ENCODE peak calls at places on chromosomes 2 and 18, in six cellular contexts. K is GM23338, Q is RWPE2, A is left lung, C is uterus, O is upper lobe of right lung. E is an unnamed sample. For H3K4me1, the result is how much of the 10 kb centered on the place peaks cover.

GRCh38 chr2:123747316-123747715 is 277.8 kb upstream of the CNTNAP5 start:
- DNase-seq in K (no peak), Q (no peak), A (no peak), C (no peak), O (no peak), E (no peak)

GRCh38 chr2:31675485-31675901 is 94.8 kb upstream of the SRD5A2 start:
- DNase-seq in K (peak), Q (no peak), A (no peak), C (no peak), O (no peak), E (no peak)

GRCh38 chr2:232076272-232076671 is 114.8 kb downstream of the DIS3L2 start:
- DNase-seq in K (no peak), Q (no peak), A (no peak), C (no peak), O (no peak), E (no peak)

GRCh38 chr18:36711813-36712444 is 116.9 kb downstream of the TPGS2 start:
- DNase-seq in K (no peak), Q (peak), A (no peak), C (peak), O (no peak), E (peak)

GRCh38 chr2:56985609-56986008 is 801.8 kb downstream of the CCDC85A start:
- DNase-seq in K (no peak), Q (no peak), A (no peak), C (no peak), O (no peak), E (no peak)

GRCh38 chr2:184031402-184032147 is 566.8 kb upstream of the ZNF804A start:
- DNase-seq in K (peak), Q (no peak), A (no peak), C (no peak), O (no peak), E (no peak)

GRCh38 chr2:133569416-133569815 is 1.2 kb upstream of the NCKAP5 start:
- DNase-seq in K (no peak), Q (no peak), A (no peak), C (no peak), O (no peak), E (no peak)

GRCh38 chr2:240605867-240606743 is 19.2 kb upstream of the GPR35 start:
- DNase-seq in K (no peak), Q (no peak), A (no peak), C (no peak), O (peak), E (no peak)

GRCh38 chr2:173734686-173735308 is 230.4 kb downstream of the SP3 start:
- DNase-seq in K (no peak), Q (no peak), A (no peak), C (no peak), O (no peak), E (no peak)

GRCh38 chr2:653645-654425 is 23.4 kb downstream of the TMEM18 start:
- DNase-seq in K (no peak), Q (no peak), A (peak), C (no peak), O (no peak), E (no peak)

GRCh38 chr2:102795641-102796040 is 33.8 kb downstream of the TMEM182 start:
- DNase-seq in K (no peak), Q (no peak), A (no peak), C (no peak), O (no peak), E (no peak)

GRCh38 chr18:12647773-12648172 is 10.1 kb downstream of the SPIRE1 start:
- DNase-seq in K (peak), Q (no peak), A (no peak), C (no peak), O (no peak), E (no peak)

GRCh38 chr18:73691118-73691517 is 456.5 kb downstream of the FBXO15 start:
- DNase-seq in K (no peak), Q (no peak), A (no peak), C (no peak), O (no peak), E (no peak)

GRCh38 chr2:141200191-141200590 is 930.6 kb downstream of the LRP1B start:
- DNase-seq in K (no peak), Q (no peak), A (no peak), C (no peak), O (no peak), E (peak)

GRCh38 chr2:1754461-1755170 is 10.3 kb upstream of the PXDN start:
- DNase-seq in K (no peak), Q (peak), A (no peak), C (no peak), O (no peak), E (no peak)

GRCh38 chr2:159684796-159685195 is 27.5 kb upstream of the MARCHF7 start:
- DNase-seq in K (no peak), Q (no peak), A (no peak), C (no peak), O (no peak), E (peak)

GRCh38 chr2:178331474-178332431 is 119.2 kb downstream of the PRKRA start:
- DNase-seq in K (no peak), Q (no peak), A (no peak), C (no peak), O (no peak), E (peak)

GRCh38 chr18:77165489-77166415 is 33.2 kb upstream of the MBP start:
- DNase-seq in K (no peak), Q (no peak), A (no peak), C (peak), O (no peak), E (no peak)

GRCh38 chr2:26355038-26355995 is 8.7 kb upstream of the ADGRF3 start:
- DNase-seq in K (peak), Q (no peak), A (no peak), C (no peak), O (no peak), E (peak)

GRCh38 chr18:49892148-49892924 is 79.0 kb upstream of the ACAA2 start:
- DNase-seq in K (no peak), Q (no peak), A (no peak), C (no peak), O (peak), E (peak)

GRCh38 chr2:234795974-234796690 is 155.7 kb upstream of the SH3BP4 start:
- DNase-seq in K (no peak), Q (no peak), A (no peak), C (no peak), O (no peak), E (no peak)

GRCh38 chr18:741931-742512 is 29.6 kb upstream of the ENOSF1 start:
- DNase-seq in K (peak), Q (no peak), A (no peak), C (no peak), O (no peak), E (peak)

GRCh38 chr2:234607691-234608090 is 110.8 kb upstream of the ARL4C start:
- DNase-seq in K (no peak), Q (no peak), A (no peak), C (no peak), O (no peak), E (no peak)

GRCh38 chr2:71647346-71647745 is 194.0 kb downstream of the DYSF start:
- DNase-seq in K (no peak), Q (no peak), A (no peak), C (no peak), O (no peak), E (no peak)

GRCh38 chr2:16319425-16320245 is 346.0 kb downstream of the CYRIA start:
- DNase-seq in K (no peak), Q (no peak), A (no peak), C (no peak), O (no peak), E (no peak)

GRCh38 chr2:28404086-28404485 is 11.4 kb downstream of the FOSL2 start:
- DNase-seq in K (no peak), Q (no peak), A (no peak), C (no peak), O (no peak), E (no peak)

GRCh38 chr2:37389984-37390765 is 45.7 kb downstream of the QPCT start:
- DNase-seq in K (peak), Q (no peak), A (no peak), C (peak), O (no peak), E (peak)

GRCh38 chr2:15271941-15272340 is 289.2 kb downstream of the NBAS start:
- DNase-seq in K (no peak), Q (no peak), A (no peak), C (no peak), O (no peak), E (no peak)

GRCh38 chr2:69567157-69567908 is 76.2 kb downstream of the AAK1 start:
- DNase-seq in K (no peak), Q (no peak), A (no peak), C (no peak), O (no peak), E (peak)

GRCh38 chr2:69566669-69567068 is 76.9 kb downstream of the AAK1 start:
- DNase-seq in K (no peak), Q (no peak), A (no peak), C (no peak), O (no peak), E (no peak)

GRCh38 chr2:69563021-69563420 is 80.5 kb downstream of the AAK1 start:
- DNase-seq in K (no peak), Q (no peak), A (no peak), C (no peak), O (no peak), E (no peak)

GRCh38 chr2:69565431-69565839 is 78.1 kb downstream of the AAK1 start:
- DNase-seq in K (peak), Q (no peak), A (peak), C (peak), O (peak), E (no peak)

DNA sequence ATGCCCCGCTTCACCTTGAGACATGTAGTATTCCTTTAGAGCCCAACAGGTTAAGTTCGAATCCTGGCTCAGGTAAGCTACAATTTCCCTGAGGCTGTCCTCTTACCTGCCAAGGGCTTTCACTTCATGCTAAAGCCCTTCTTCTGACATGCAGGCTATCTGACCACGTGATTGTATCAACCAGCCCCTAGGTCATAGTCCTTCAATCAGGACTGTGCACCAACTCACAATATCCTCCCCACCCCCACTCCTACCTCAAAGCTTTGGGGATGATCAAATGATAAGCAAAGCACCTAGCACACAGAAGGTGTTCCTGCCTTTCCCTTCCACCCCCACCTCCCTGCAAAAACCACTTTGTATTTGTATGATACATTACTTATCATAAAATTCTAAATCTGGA is 78.9 kb downstream of the AAK1 start:
- DNase-seq in K (no peak), Q (no peak), A (no peak), C (no peak), O (no peak), E (no peak)
- H3K27ac ChIP-seq in K (no peak), Q (no peak), A (no peak), C (no peak), O (no peak), E (no peak)

GRCh38 chr2:169778421-169778820 is 20.2 kb upstream of the SSB start:
- DNase-seq in K (no peak), Q (no peak), A (no peak), C (no peak), O (no peak), E (no peak)

GRCh38 chr2:169776483-169776802 is 22.2 kb upstream of the SSB start:
- DNase-seq in K (no peak), Q (no peak), A (no peak), C (no peak), O (no peak), E (no peak)

GRCh38 chr2:169775765-169776482 is 22.7 kb upstream of the SSB start:
- DNase-seq in K (no peak), Q (no peak), A (no peak), C (no peak), O (no peak), E (no peak)

GRCh38 chr2:169782513-169782912 is 16.2 kb upstream of the SSB start:
- DNase-seq in K (peak), Q (no peak), A (no peak), C (no peak), O (no peak), E (no peak)

GRCh38 chr2:169781249-169782013 is 17.2 kb upstream of the SSB start:
- DNase-seq in K (no peak), Q (no peak), A (no peak), C (no peak), O (no peak), E (no peak)
- H3K4me1 ChIP-seq in K (under half), Q (under half), A (under half), C (under half), O (under half), E (under half)

GRCh38 chr2:65432227-65433190 is at the start of gene SPRED2:
- DNase-seq in K (peak), Q (peak), A (peak), C (peak), O (peak), E (peak)

GRCh38 chr2:65427536-65427935 is 4.9 kb downstream of the SPRED2 start:
- DNase-seq in K (no peak), Q (no peak), A (no peak), C (no peak), O (no peak), E (no peak)

GRCh38 chr2:65429799-65430514 is 2.4 kb downstream of the SPRED2 start:
- DNase-seq in K (peak), Q (no peak), A (no peak), C (peak), O (no peak), E (no peak)

GRCh38 chr2:65431417-65432226 is 777 bp downstream of the SPRED2 start:
- DNase-seq in K (peak), Q (peak), A (peak), C (peak), O (peak), E (no peak)

DNA sequence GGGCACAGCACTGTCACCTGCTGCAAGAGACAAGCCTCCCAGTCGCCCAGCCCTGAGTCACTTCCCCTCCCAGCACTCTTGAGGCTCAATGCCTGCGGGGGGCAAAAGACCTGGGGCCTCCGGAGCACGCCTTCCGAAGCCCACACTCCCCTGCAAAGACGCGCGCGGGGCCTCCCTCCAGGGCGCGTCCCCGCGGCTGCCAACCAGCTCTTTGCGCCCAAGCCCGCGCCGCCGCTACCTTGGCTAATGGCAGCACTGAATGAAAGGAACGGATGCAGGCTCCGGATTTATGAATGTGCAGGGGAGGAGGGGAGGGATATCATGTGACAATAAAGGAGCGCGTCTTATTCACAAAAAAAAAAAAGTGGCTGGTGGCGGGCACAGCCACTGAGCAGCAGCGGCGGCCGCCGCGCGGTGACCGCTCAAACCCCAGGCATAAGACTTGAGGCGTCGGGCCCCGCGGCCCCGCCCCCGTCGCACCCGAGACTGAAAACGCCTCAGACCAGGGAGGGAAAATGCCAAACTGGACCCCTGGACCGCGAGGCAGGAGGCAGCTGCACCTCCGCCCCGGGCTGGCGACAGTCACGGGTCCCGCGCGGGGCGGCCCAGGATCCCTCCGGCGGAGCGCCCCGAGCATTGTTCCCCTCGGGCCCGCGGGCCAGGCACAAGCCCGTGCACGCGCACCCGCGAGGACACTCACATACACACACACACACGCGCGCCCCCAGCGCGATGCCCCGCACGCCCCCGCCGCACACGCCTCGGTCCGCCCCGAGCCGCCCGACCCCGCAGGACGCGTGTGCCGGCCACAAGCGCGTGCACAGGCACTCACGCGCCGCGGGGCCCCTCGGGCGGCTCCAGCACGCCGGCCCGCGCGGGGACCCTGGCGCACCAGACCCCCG is 1.6 kb downstream of the SPRED2 start:
- DNase-seq in K (peak), Q (no peak), A (peak), C (peak), O (peak), E (peak)
- TF ChIP-seq CTCF in K (no peak), Q (no peak), A (no peak), C (peak), O (no peak), E (no peak)

DNA sequence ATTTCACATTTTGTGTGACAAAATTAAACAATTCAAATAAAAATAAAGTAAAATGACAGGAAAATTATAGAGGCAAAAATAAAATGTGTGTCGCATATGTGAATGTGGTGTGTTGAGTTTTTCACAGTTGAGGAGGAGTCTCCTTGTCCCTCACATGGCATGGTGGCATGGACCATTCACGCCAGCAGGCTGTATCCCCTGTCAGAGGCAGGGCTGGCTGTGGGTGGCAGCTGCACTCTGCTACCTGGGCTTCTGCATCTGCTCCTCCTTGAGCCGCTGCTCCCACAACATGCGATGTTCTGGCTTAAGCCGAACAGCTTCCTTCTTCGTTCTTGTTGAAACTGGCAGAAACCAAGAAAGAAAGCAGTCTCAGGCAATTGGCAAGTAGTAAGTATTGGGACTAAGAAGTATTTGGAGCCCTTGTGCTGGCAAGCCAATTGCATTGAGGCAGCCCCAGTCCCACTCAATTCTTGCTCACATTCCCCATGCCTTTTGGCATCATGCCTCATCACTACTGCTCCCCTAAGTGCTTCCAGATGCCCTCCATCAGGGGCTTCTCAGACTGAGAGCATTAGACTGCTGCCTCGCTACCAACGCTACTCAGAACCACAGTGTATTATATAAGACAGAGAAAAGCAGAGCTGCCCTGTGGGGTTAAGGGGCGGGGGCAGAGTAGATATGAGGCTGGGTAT is 177.9 kb upstream of the NABP1 start:
- DNase-seq in K (no peak), Q (no peak), A (no peak), C (no peak), O (no peak), E (no peak)
- H3K27ac ChIP-seq in K (no peak), Q (no peak), A (no peak), C (no peak), O (no peak), E (no peak)

DNA sequence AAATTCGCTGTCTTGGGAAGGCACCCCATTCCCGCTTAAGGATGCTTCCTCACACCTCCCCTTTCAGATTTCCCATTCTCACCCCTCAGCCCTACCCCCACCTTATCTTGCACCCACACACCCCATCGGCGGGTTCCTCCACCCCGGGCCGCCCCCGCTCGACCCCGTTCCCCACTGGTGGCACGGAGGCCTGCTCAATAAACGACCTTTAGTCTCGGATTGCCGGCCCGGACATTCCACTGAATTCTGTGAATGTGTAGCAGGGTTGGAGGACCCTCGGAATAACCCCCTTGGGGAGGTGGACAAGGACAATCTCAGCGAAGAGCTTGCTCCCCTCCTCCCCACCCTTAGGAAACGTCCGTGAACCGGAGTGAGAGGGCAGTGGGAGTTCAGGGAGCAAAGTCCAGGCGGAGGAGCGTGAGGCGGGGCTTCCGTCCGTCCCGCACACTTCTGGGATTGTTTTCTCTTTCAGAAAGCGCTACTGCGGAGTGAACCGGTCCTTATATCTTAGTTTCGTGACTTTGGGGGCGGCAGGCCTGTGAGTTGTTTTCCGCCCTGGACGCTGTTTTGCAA is 2.8 kb upstream of the LBX2 start:
- DNase-seq in K (no peak), Q (no peak), A (peak), C (no peak), O (no peak), E (no peak)
- H3K4me1 ChIP-seq in K (half or more), Q (under half), A (under half), C (under half), O (half or more), E (under half)

DNA sequence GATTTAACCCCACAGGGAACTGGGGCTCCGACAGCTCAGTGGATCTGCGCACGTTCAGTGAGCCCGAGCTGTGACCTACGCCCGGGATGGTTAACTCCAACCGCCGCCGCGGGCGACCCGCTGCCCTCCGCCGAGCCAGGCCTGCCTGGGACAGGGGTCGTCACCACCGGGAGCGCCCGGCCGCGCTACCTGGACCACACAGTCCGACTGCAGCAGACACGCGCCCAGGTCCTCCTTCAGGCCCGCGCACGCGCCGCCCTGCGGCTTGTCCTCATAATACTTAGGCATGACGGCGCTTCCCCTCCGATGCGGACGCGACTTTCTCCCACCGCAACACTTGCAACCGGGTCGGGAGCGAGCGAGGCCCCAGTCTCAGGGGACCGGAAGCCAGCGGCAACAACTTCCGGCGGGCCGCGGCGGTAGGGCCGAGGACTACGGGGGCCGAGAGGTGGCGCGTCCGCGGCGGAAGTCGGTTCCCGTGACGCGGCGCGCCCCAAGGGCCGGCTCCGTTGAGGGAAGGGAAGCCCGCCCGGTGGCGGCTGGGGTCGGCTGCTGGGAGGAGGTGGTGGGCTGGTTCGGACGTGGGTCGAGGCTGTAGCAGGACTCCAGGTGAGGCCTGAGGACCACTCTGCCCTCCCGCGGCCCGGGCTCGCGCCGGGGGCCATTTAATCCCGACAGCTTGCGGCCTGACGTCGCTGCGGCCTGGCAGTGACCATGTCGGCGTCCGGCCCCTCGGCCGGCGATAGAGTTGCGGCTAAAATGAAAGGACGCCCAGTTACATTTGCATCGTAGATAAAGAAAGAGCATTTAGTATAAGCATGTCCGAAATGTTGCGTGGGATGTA is at the start of the genes COA5 and UNC50:
- DNase-seq in K (peak), Q (peak), A (peak), C (peak), O (peak), E (peak)
- TF ChIP-seq CTCF in K (no peak), Q (no peak), A (no peak), C (peak), O (peak), E (peak)

GRCh38 chr2:42030196-42030759 is 17.5 kb upstream of the PKDCC start:
- DNase-seq in K (peak), Q (no peak), A (no peak), C (no peak), O (peak), E (no peak)
- H3K27ac ChIP-seq in K (peak), Q (no peak), A (no peak), C (no peak), O (no peak), E (no peak)

E was measured in foreskin keratinocyte.